ENCODE peak calls at places on chromosome 22, in four cellular contexts. U is kidney epithelial cell, R is upper lobe of right lung, T is lower lobe of right lung. S is an unnamed sample.

GRCh38 chr22:24207264-24208011 is 26.2 kb downstream of the SUSD2 start:
- DNase-seq in R (no peak), U (no peak), T (no peak), S (no peak)

GRCh38 chr22:27557554-27558060 is 243.9 kb downstream of the MN1 start:
- DNase-seq in T (no peak), R (no peak), U (no peak), S (no peak)

GRCh38 chr22:22463855-22464540 is 44.5 kb downstream of the ZNF280B start:
- DNase-seq in U (no peak), R (no peak), T (no peak), S (peak)

GRCh38 chr22:43951391-43951790 is 3.9 kb upstream of the SAMM50 start:
- DNase-seq in T (no peak), R (no peak), U (no peak), S (no peak)

GRCh38 chr22:27412866-27413445 is 388.6 kb downstream of the MN1 start:
- DNase-seq in U (no peak), T (no peak), R (no peak), S (no peak)

GRCh38 chr22:20273720-20274119 is 5.6 kb upstream of the RTN4R start:
- DNase-seq in U (no peak), R (no peak), T (no peak), S (no peak)

GRCh38 chr22:37989146-37990045 is 5.0 kb upstream of the SOX10 start:
- DNase-seq in R (no peak), T (no peak), U (no peak), S (no peak)

GRCh38 chr22:48096846-48097665 is 1334.6 kb downstream of the TBC1D22A start:
- DNase-seq in U (no peak), R (peak), T (no peak), S (no peak)

GRCh38 chr22:31604137-31604705 is 57.8 kb downstream of the PISD start:
- DNase-seq in U (no peak), T (peak), R (no peak), S (no peak)

GRCh38 chr22:37663521-37664140 is 5.1 kb downstream of the PDXP start:
- DNase-seq in T (no peak), U (no peak), R (no peak), S (no peak)

GRCh38 chr22:29716814-29717213 is 3.0 kb upstream of the CABP7 start:
- DNase-seq in U (peak), R (no peak), T (peak), S (no peak)

GRCh38 chr22:22519591-22519990 is 479 bp downstream of the ZNF280A start:
- DNase-seq in T (no peak), R (no peak), U (no peak), S (no peak)